ENCODE peak calls at places on chromosomes 13 and 19, in six cellular contexts. One of them, this sample, is unnamed.
A peak's percentile ranks its signal among the peaks of the same experiment; 100 is the strongest.

GRCh38 chr19:36837525-36837901 is 674 bp downstream of the ZNF790 start:
- DNase-seq in spleen: no peak
- DNase-seq in stimulated activated CD8-positive, alpha-beta memory T cell treated with anti-CD3 and anti-CD28 coated beads, Interleukin-4, amount 100 ng/mL, for 1 hour: no peak
- DNase-seq in HFFc6: no peak
- DNase-seq in MCF 10A: no peak
- DNase-seq in left ventricle myocardium inferior: no peak
- DNase-seq in this sample: no peak

GRCh38 chr13:49610176-49610575 is 18.1 kb upstream of the ARL11 start:
- DNase-seq in spleen: no peak
- DNase-seq in stimulated activated CD8-positive, alpha-beta memory T cell treated with anti-CD3 and anti-CD28 coated beads, Interleukin-4, amount 100 ng/mL, for 1 hour: no peak
- DNase-seq in HFFc6: no peak
- DNase-seq in MCF 10A: no peak
- DNase-seq in left ventricle myocardium inferior: no peak
- DNase-seq in this sample: no peak

GRCh38 chr19:5231857-5232503 is 108.6 kb downstream of the PTPRS start:
- DNase-seq in spleen: no peak
- DNase-seq in stimulated activated CD8-positive, alpha-beta memory T cell treated with anti-CD3 and anti-CD28 coated beads, Interleukin-4, amount 100 ng/mL, for 1 hour: no peak
- DNase-seq in HFFc6: no peak
- DNase-seq in MCF 10A: no peak
- DNase-seq in left ventricle myocardium inferior: no peak
- DNase-seq in this sample: no peak

GRCh38 chr13:68473834-68474326 is 1243.7 kb upstream of the PCDH9 start:
- DNase-seq in spleen: no peak
- DNase-seq in stimulated activated CD8-positive, alpha-beta memory T cell treated with anti-CD3 and anti-CD28 coated beads, Interleukin-4, amount 100 ng/mL, for 1 hour: no peak
- DNase-seq in HFFc6: no peak
- DNase-seq in MCF 10A: no peak
- DNase-seq in left ventricle myocardium inferior: no peak
- DNase-seq in this sample: no peak

GRCh38 chr19:45571457-45572220 is 13.0 kb downstream of the OPA3 start:
- DNase-seq in spleen: no peak
- DNase-seq in stimulated activated CD8-positive, alpha-beta memory T cell treated with anti-CD3 and anti-CD28 coated beads, Interleukin-4, amount 100 ng/mL, for 1 hour: no peak
- DNase-seq in HFFc6: no peak
- DNase-seq in MCF 10A: no peak
- DNase-seq in left ventricle myocardium inferior: no peak
- DNase-seq in this sample: no peak

GRCh38 chr13:88196106-88196505 is 524.9 kb downstream of the SLITRK5 start:
- DNase-seq in spleen: no peak
- DNase-seq in stimulated activated CD8-positive, alpha-beta memory T cell treated with anti-CD3 and anti-CD28 coated beads, Interleukin-4, amount 100 ng/mL, for 1 hour: no peak
- DNase-seq in HFFc6: no peak
- DNase-seq in MCF 10A: no peak
- DNase-seq in left ventricle myocardium inferior: no peak
- DNase-seq in this sample: no peak

GRCh38 chr13:44007451-44007850 is 127.7 kb downstream of the LACC1 start:
- DNase-seq in spleen: no peak
- DNase-seq in stimulated activated CD8-positive, alpha-beta memory T cell treated with anti-CD3 and anti-CD28 coated beads, Interleukin-4, amount 100 ng/mL, for 1 hour: no peak
- DNase-seq in HFFc6: no peak
- DNase-seq in MCF 10A: no peak
- DNase-seq in left ventricle myocardium inferior: no peak
- DNase-seq in this sample: no peak

GRCh38 chr19:4362871-4363545 is 19.6 kb downstream of the MPND start:
- DNase-seq in spleen: peak; percentile 74
- DNase-seq in stimulated activated CD8-positive, alpha-beta memory T cell treated with anti-CD3 and anti-CD28 coated beads, Interleukin-4, amount 100 ng/mL, for 1 hour: no peak
- DNase-seq in HFFc6: no peak
- DNase-seq in MCF 10A: peak; percentile 27
- DNase-seq in left ventricle myocardium inferior: no peak
- DNase-seq in this sample: no peak

GRCh38 chr19:32240316-32240715 is 105.1 kb upstream of the ZNF507 start:
- DNase-seq in spleen: no peak
- DNase-seq in stimulated activated CD8-positive, alpha-beta memory T cell treated with anti-CD3 and anti-CD28 coated beads, Interleukin-4, amount 100 ng/mL, for 1 hour: no peak
- DNase-seq in HFFc6: no peak
- DNase-seq in MCF 10A: no peak
- DNase-seq in left ventricle myocardium inferior: no peak
- DNase-seq in this sample: no peak

GRCh38 chr19:11251217-11251616 is 11.1 kb downstream of the DOCK6 start:
- DNase-seq in spleen: no peak
- DNase-seq in stimulated activated CD8-positive, alpha-beta memory T cell treated with anti-CD3 and anti-CD28 coated beads, Interleukin-4, amount 100 ng/mL, for 1 hour: no peak
- DNase-seq in HFFc6: no peak
- DNase-seq in MCF 10A: no peak
- DNase-seq in left ventricle myocardium inferior: no peak
- DNase-seq in this sample: no peak

GRCh38 chr13:90253806-90254205 is 1093.7 kb upstream of the MIR17HG start:
- DNase-seq in spleen: no peak
- DNase-seq in stimulated activated CD8-positive, alpha-beta memory T cell treated with anti-CD3 and anti-CD28 coated beads, Interleukin-4, amount 100 ng/mL, for 1 hour: no peak
- DNase-seq in HFFc6: no peak
- DNase-seq in MCF 10A: no peak
- DNase-seq in left ventricle myocardium inferior: no peak
- DNase-seq in this sample: no peak

GRCh38 chr19:35608250-35608649 is 4.3 kb upstream of the HAUS5 start:
- DNase-seq in spleen: no peak
- DNase-seq in stimulated activated CD8-positive, alpha-beta memory T cell treated with anti-CD3 and anti-CD28 coated beads, Interleukin-4, amount 100 ng/mL, for 1 hour: no peak
- DNase-seq in HFFc6: no peak
- DNase-seq in MCF 10A: no peak
- DNase-seq in left ventricle myocardium inferior: no peak
- DNase-seq in this sample: no peak

GRCh38 chr19:40756502-40757110 is 5.6 kb downstream of the SNRPA start:
- DNase-seq in spleen: no peak
- DNase-seq in stimulated activated CD8-positive, alpha-beta memory T cell treated with anti-CD3 and anti-CD28 coated beads, Interleukin-4, amount 100 ng/mL, for 1 hour: no peak
- DNase-seq in HFFc6: no peak
- DNase-seq in MCF 10A: no peak
- DNase-seq in left ventricle myocardium inferior: no peak
- DNase-seq in this sample: no peak

GRCh38 chr19:29841559-29842367 is 30.0 kb downstream of the CCNE1 start:
- DNase-seq in spleen: no peak
- DNase-seq in stimulated activated CD8-positive, alpha-beta memory T cell treated with anti-CD3 and anti-CD28 coated beads, Interleukin-4, amount 100 ng/mL, for 1 hour: no peak
- DNase-seq in HFFc6: peak; percentile 74
- DNase-seq in MCF 10A: peak; percentile 71
- DNase-seq in left ventricle myocardium inferior: no peak
- DNase-seq in this sample: peak; percentile 62

GRCh38 chr19:55254625-55254977 is 4.2 kb downstream of the PPP6R1 start:
- DNase-seq in spleen: no peak
- DNase-seq in stimulated activated CD8-positive, alpha-beta memory T cell treated with anti-CD3 and anti-CD28 coated beads, Interleukin-4, amount 100 ng/mL, for 1 hour: no peak
- DNase-seq in HFFc6: no peak
- DNase-seq in MCF 10A: no peak
- DNase-seq in left ventricle myocardium inferior: no peak
- DNase-seq in this sample: no peak

GRCh38 chr19:48175578-48175977 is 5.1 kb downstream of the ZSWIM9 start:
- DNase-seq in spleen: no peak
- DNase-seq in stimulated activated CD8-positive, alpha-beta memory T cell treated with anti-CD3 and anti-CD28 coated beads, Interleukin-4, amount 100 ng/mL, for 1 hour: no peak
- DNase-seq in HFFc6: no peak
- DNase-seq in MCF 10A: no peak
- DNase-seq in left ventricle myocardium inferior: no peak
- DNase-seq in this sample: no peak

GRCh38 chr13:84137292-84137691 is 255.0 kb upstream of the SLITRK1 start:
- DNase-seq in spleen: peak; percentile 56
- DNase-seq in stimulated activated CD8-positive, alpha-beta memory T cell treated with anti-CD3 and anti-CD28 coated beads, Interleukin-4, amount 100 ng/mL, for 1 hour: peak; percentile 6
- DNase-seq in HFFc6: peak; percentile 16
- DNase-seq in MCF 10A: no peak
- DNase-seq in left ventricle myocardium inferior: no peak
- DNase-seq in this sample: peak; percentile 71

GRCh38 chr19:8208119-8208709 is 956 bp upstream of the CERS4 start:
- DNase-seq in spleen: no peak
- DNase-seq in stimulated activated CD8-positive, alpha-beta memory T cell treated with anti-CD3 and anti-CD28 coated beads, Interleukin-4, amount 100 ng/mL, for 1 hour: no peak
- DNase-seq in HFFc6: no peak
- DNase-seq in MCF 10A: no peak
- DNase-seq in left ventricle myocardium inferior: peak; percentile 24
- DNase-seq in this sample: no peak

GRCh38 chr19:17244618-17245534 is 843 bp downstream of the NR2F6 start:
- DNase-seq in spleen: peak; percentile 88
- DNase-seq in stimulated activated CD8-positive, alpha-beta memory T cell treated with anti-CD3 and anti-CD28 coated beads, Interleukin-4, amount 100 ng/mL, for 1 hour: no peak
- DNase-seq in HFFc6: no peak
- DNase-seq in MCF 10A: no peak
- DNase-seq in left ventricle myocardium inferior: peak; percentile 51
- DNase-seq in this sample: no peak

This sample was measured in EL.